ENCODE peak calls at places on chromosomes 11 and 22, in ten cellular contexts. M is AG09319; G is T-helper 2 cell; K is stimulated activated CD4-positive, alpha-beta T cell treated with anti-CD3 and anti-CD28 coated beads, Interleukin-1b, Interleukin-23, amount 100 ng/mL, for 24 hours; O is activated naive CD4-positive, alpha-beta T cell; W is K562; Q is A172; X is transverse colon; Y is AG20443; H is NCI-H524. R is an unnamed sample.

GRCh38 chr11:97290444-97291041 is 900.7 kb downstream of the JRKL start:
- DNase-seq in M (no peak), G (no peak), K (no peak), O (no peak), W (no peak), Q (peak), X (no peak), Y (no peak), H (no peak), R (no peak)

GRCh38 chr11:45852712-45853101 is 5.4 kb downstream of the CRY2 start:
- DNase-seq in M (no peak), G (no peak), K (no peak), O (no peak), W (peak), Q (no peak), X (no peak), Y (no peak), H (no peak), R (no peak)

GRCh38 chr11:69650081-69650831 is 9.3 kb downstream of the CCND1 start:
- DNase-seq in M (no peak), G (no peak), K (no peak), O (no peak), W (no peak), Q (no peak), X (no peak), Y (no peak), H (no peak), R (no peak)

GRCh38 chr11:12318791-12319733 is 58.3 kb upstream of the PARVA start:
- DNase-seq in M (peak), G (no peak), K (no peak), O (no peak), W (no peak), Q (no peak), X (no peak), Y (peak), H (peak), R (no peak)

GRCh38 chr11:68066742-68067141 is 27.9 kb downstream of the TCIRG1 start:
- DNase-seq in M (no peak), G (no peak), K (no peak), O (no peak), W (no peak), Q (no peak), X (no peak), Y (no peak), H (no peak), R (no peak)

GRCh38 chr22:40053460-40053859 is 58.7 kb downstream of the FAM83F start:
- DNase-seq in M (no peak), G (no peak), K (no peak), O (no peak), W (no peak), Q (no peak), X (no peak), Y (no peak), H (no peak), R (no peak)

GRCh38 chr11:65352783-65353182 is 1.8 kb upstream of the TIGD3 start:
- DNase-seq in M (no peak), G (no peak), K (no peak), O (no peak), W (no peak), Q (no peak), X (no peak), Y (no peak), H (no peak), R (no peak)

GRCh38 chr11:111320728-111321568 is 22.6 kb downstream of the POU2AF3 start:
- DNase-seq in M (no peak), G (no peak), K (no peak), O (no peak), W (no peak), Q (no peak), X (no peak), Y (no peak), H (no peak), R (no peak)

GRCh38 chr22:48901324-48901723 is 926.3 kb downstream of the BRD1 start:
- DNase-seq in M (no peak), G (no peak), K (no peak), O (no peak), W (no peak), Q (no peak), X (no peak), Y (no peak), H (no peak), R (no peak)

R was measured in colonic mucosa.